ENCODE peak calls at places on chromosomes 4 and X, in four cellular contexts. H is K562, J is HepG2, U is GM12878. V is an unnamed sample.

GRCh38 chrX:149504226-149504914 is 736 bp downstream of the IDS start:
- DNase-seq in J (no peak), U (no peak), H (peak), V (peak)

GRCh38 chr4:151031831-151032605 is 16.9 kb upstream of the LRBA start:
- DNase-seq in U (peak), J (no peak), H (peak), V (no peak)

GRCh38 chr4:158912390-158913175 is 143.8 kb downstream of the FNIP2 start:
- DNase-seq in J (no peak), H (no peak), U (no peak), V (no peak)

GRCh38 chr4:24857996-24858395 is 54.8 kb downstream of the CCDC149 start:
- DNase-seq in U (no peak), J (no peak), H (no peak), V (no peak)

GRCh38 chrX:2452317-2452784 is 48.4 kb downstream of the DHRSX start:
- DNase-seq in U (no peak), J (no peak), H (peak), V (no peak)

GRCh38 chrX:20974326-20974725 is 399.9 kb upstream of the CNKSR2 start:
- DNase-seq in J (no peak), H (no peak), U (no peak), V (no peak)

GRCh38 chrX:112819013-112819635 is 21.5 kb downstream of the AMOT start:
- DNase-seq in H (no peak), U (no peak), J (no peak), V (no peak)

GRCh38 chrX:39677987-39678840 is 419.5 kb downstream of the BCOR start:
- DNase-seq in U (no peak), J (no peak), H (no peak), V (no peak)

GRCh38 chrX:9807355-9808182 is 21.3 kb downstream of the SHROOM2 start:
- DNase-seq in H (no peak), U (no peak), J (no peak), V (no peak)

GRCh38 chrX:148588649-148589310 is 88.4 kb downstream of the AFF2 start:
- DNase-seq in U (no peak), H (no peak), J (no peak), V (no peak)

GRCh38 chr4:151302432-151302831 is 23.0 kb downstream of the SH3D19 start:
- DNase-seq in U (no peak), H (no peak), J (peak), V (no peak)

DNA sequence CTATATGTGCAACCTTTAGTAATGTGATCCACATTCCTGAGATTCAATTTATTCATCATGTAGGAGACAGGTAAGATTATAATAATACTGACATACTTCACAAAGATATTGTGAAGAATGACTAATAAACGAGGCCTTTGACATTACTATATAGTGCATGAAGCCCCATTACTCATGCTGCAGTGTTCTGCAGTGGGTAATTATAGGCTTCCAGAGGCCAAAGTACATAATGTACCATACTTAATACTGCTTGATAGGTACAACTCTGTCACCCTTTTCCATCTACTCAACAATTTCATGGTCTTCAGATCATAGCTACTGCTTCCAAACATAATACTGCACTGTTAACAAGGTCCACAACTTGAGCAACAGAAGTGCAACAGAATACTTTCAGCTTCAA is 68.9 kb downstream of the COL25A1 start:
- DNase-seq in H (no peak), J (no peak), U (no peak), V (no peak)
- TF ChIP-seq TCF7 in H (no peak), J (no peak), U (no peak), V (no peak)

GRCh38 chr4:5381981-5382441 is 326.3 kb downstream of the EVC2 start:
- DNase-seq in J (no peak), U (no peak), H (no peak), V (no peak)

GRCh38 chr4:5376015-5376414 is 324.7 kb downstream of the STK32B start:
- DNase-seq in U (no peak), J (no peak), H (no peak), V (no peak)

GRCh38 chr4:5374577-5374976 is 323.3 kb downstream of the STK32B start:
- DNase-seq in H (no peak), J (no peak), U (no peak), V (no peak)

GRCh38 chr4:5374994-5375393 is 323.7 kb downstream of the STK32B start:
- DNase-seq in J (no peak), U (no peak), H (no peak), V (no peak)

GRCh38 chr4:5378002-5378401 is 326.7 kb downstream of the STK32B start:
- DNase-seq in U (no peak), H (peak), J (peak), V (peak)
- TF ChIP-seq ETV6 in U (no peak), H (no peak), J (no peak), V (no peak)

GRCh38 chr4:118287691-118288090 is 65.1 kb downstream of the PRSS12 start:
- DNase-seq in H (no peak), J (no peak), U (no peak), V (no peak)

GRCh38 chr4:118286685-118287084 is 66.1 kb downstream of the PRSS12 start:
- DNase-seq in U (no peak), J (no peak), H (no peak), V (no peak)

GRCh38 chr4:118285931-118286330 is 66.9 kb downstream of the PRSS12 start:
- DNase-seq in H (no peak), J (no peak), U (no peak), V (no peak)

GRCh38 chr4:118289794-118290193 is 63.0 kb downstream of the PRSS12 start:
- DNase-seq in U (no peak), J (no peak), H (no peak), V (no peak)

GRCh38 chr4:118288097-118288496 is 64.7 kb downstream of the PRSS12 start:
- DNase-seq in H (no peak), U (no peak), J (no peak), V (no peak)
- TF ChIP-seq TCF7 in H (no peak), U (no peak), J (no peak), V (no peak)

DNA sequence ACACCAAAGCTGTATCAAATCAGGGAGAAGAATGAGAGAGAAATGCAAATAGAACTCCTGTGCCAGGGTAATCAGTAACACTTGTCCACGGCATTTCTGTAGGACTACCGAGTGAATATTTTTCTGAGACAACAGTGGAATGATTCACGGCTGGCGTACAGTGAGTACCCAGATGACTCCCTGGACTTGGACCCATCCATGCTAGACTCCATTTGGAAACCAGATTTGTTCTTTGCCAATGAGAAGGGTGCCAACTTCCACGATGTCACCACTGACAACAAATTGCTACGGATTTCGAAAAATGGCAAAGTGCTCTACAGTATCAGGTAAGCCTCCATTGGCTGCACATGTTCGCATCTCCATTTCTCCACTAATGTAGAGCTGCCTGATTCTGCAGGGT is 51.7 kb downstream of the GLRA2 start:
- DNase-seq in U (no peak), J (no peak), H (no peak), V (no peak)
- TF ChIP-seq ETV6 in U (no peak), J (no peak), H (no peak), V (no peak)

GRCh38 chrX:18886344-18887161 is 97.4 kb downstream of the PHKA2 start:
- DNase-seq in H (peak), J (peak), U (peak), V (peak)
- TF ChIP-seq TCF7 in H (no peak), J (no peak), U (no peak), V (no peak)

GRCh38 chrX:43685221-43685620 is 29.1 kb downstream of the MAOA start:
- DNase-seq in J (no peak), H (no peak), U (no peak), V (no peak)
- TF ChIP-seq ETV6 in J (no peak), H (no peak), U (no peak), V (no peak)

GRCh38 chrX:53319614-53320542 is 38.5 kb upstream of the IQSEC2 start:
- DNase-seq in U (no peak), H (no peak), J (no peak), V (no peak)

GRCh38 chrX:53316860-53317237 is 35.5 kb upstream of the IQSEC2 start:
- DNase-seq in H (no peak), U (no peak), J (no peak), V (no peak)

GRCh38 chrX:53316121-53316859 is 34.9 kb upstream of the IQSEC2 start:
- DNase-seq in H (peak), J (no peak), U (no peak), V (no peak)

GRCh38 chrX:53318766-53319353 is 37.5 kb upstream of the IQSEC2 start:
- DNase-seq in H (no peak), U (no peak), J (no peak), V (no peak)

DNA sequence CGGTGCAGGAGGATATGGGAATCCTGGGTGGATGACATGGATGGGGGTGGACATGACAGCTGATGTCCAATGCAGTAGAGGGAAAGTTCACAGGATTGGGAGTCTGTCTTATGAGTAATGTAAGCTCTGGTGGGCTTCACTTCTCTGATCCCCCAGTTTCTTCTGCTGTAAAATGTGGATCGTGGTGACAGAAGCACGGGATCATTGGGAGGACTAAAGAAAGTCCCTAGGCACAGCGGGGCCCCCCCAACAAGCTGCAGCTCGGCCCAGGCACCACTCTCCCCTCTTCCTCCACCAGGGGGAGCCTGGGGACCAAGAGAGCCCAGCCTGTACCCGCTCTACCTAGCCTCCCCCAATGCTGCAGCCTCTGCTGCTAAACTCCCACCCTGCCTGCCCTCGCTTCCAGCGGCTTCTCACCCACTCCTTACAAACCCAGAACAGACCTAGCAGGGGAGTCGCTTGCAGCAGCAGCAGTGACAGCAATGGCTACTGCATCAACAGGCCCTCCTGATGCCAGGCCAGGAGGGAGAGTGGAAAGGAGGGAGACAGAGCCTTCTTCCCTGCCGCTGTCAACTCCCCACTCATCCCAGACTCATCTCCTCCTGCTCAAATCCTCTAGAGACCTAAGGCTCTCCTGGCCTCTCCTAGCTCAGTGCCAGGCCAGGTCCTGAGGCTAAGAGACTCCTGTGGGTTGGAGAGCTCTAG is 36.1 kb upstream of the IQSEC2 start:
- DNase-seq in J (peak), U (no peak), H (peak), V (peak)
- TF ChIP-seq TCF7 in J (no peak), U (no peak), H (no peak), V (no peak)

DNA sequence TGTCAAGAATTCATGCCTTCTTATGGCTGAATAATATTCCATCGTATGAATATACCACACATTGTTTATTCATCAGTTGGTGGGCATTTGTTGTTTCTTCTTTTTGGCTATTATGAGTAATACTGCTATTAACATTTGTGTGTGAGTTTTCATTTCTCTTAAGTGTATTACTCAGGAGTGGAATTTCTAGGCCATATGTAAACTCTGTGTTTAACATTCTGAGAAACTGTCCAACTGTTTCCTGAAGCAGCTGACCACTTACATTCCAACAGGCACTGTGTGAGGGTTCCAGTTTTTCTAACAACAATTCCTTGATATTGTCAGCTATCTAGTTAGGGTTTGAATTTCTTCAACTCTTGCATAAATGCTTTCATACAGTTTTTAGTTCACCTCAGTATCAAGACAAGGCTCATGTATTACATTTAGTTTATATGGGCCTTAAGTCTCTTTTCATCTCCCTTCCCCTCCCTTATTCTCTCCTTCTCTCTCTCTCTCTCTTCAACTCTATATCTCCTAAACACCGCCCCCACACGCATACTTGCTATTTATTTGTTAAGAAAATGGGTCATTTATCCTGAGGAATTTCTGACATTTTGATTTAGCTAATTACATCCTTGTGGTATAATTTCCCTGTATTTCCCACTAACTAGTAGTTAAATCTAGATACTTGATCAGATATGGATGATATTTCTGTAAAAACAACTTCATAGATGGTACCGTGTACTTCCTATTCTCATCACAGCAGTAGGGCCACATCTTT is 77.4 kb downstream of the WDR19 start:
- DNase-seq in U (no peak), J (no peak), H (no peak), V (no peak)
- TF ChIP-seq ETV6 in U (no peak), J (no peak), H (no peak), V (no peak)

GRCh38 chr4:94929696-94930095 is 171.9 kb downstream of the BMPR1B start:
- DNase-seq in U (no peak), H (no peak), J (no peak), V (no peak)
- TF ChIP-seq TCF7 in U (no peak), H (no peak), J (no peak), V (no peak)